ENCODE peak calls at places on chromosomes 16 and 17, in four cellular contexts. F is stimulated activated naive CD8-positive, alpha-beta T cell treated with anti-CD3 and anti-CD28 coated beads, Interleukin-15, amount 100 ng/mL, for 72 hours; W is NCI-H2081; P is kidney tubule cell. H is an unnamed sample.

GRCh38 chr17:72733619-72734282 is 358.7 kb downstream of the SLC39A11 start:
- DNase-seq in F (no peak), W (no peak), P (no peak), H (no peak)

GRCh38 chr17:34620458-34620857 is 41.1 kb downstream of the TMEM132E start:
- DNase-seq in F (no peak), W (no peak), P (no peak), H (no peak)

GRCh38 chr16:621526-622105 is 9.2 kb upstream of the WFIKKN1 start:
- DNase-seq in F (no peak), W (no peak), P (no peak), H (no peak)

GRCh38 chr16:24497405-24497804 is 42.0 kb upstream of the RBBP6 start:
- DNase-seq in F (no peak), W (no peak), P (no peak), H (peak)

GRCh38 chr17:21303441-21304065 is 19.0 kb downstream of the MAP2K3 start:
- DNase-seq in F (no peak), W (no peak), P (no peak), H (no peak)

GRCh38 chr17:50209472-50210248 is 8.2 kb upstream of the COL1A1 start:
- DNase-seq in F (no peak), W (no peak), P (peak), H (no peak)

GRCh38 chr16:11986521-11987057 is 10.1 kb downstream of the SNX29 start:
- DNase-seq in F (no peak), W (no peak), P (no peak), H (no peak)

GRCh38 chr17:15944720-15945492 is at the start of gene ADORA2B:
- DNase-seq in F (peak), W (peak), P (peak), H (peak)

GRCh38 chr17:40312893-40313659 is 4.1 kb downstream of the RARA start:
- DNase-seq in F (no peak), W (no peak), P (peak), H (no peak)

GRCh38 chr17:60939318-60939717 is 261.7 kb downstream of the BCAS3 start:
- DNase-seq in F (no peak), W (no peak), P (no peak), H (no peak)

GRCh38 chr17:12619444-12620199 is 46.1 kb upstream of the MYOCD start:
- DNase-seq in F (no peak), W (no peak), P (no peak), H (peak)

GRCh38 chr17:75407655-75408352 is 2.3 kb upstream of the GRB2 start:
- DNase-seq in F (no peak), W (no peak), P (no peak), H (no peak)

GRCh38 chr17:44024271-44024663 is 9.5 kb upstream of the TMEM101 start:
- DNase-seq in F (no peak), W (peak), P (no peak), H (no peak)

GRCh38 chr17:41013606-41014005 is 4.7 kb upstream of the KRTAP3-1 start:
- DNase-seq in F (no peak), W (no peak), P (peak), H (no peak)

GRCh38 chr16:8355714-8356113 is 234.6 kb downstream of the TMEM114 start:
- DNase-seq in F (no peak), W (peak), P (no peak), H (no peak)

GRCh38 chr16:30660424-30661251 is 2.4 kb downstream of the FBRS start:
- DNase-seq in F (peak), W (no peak), P (peak), H (no peak)

GRCh38 chr16:10728035-10728462 is 15.6 kb upstream of the NUBP1 start:
- DNase-seq in F (no peak), W (no peak), P (no peak), H (no peak)

GRCh38 chr16:87340198-87340597 is 23.0 kb upstream of the C16orf95 start:
- DNase-seq in F (no peak), W (no peak), P (no peak), H (no peak)

GRCh38 chr16:82133798-82134197 is 36.2 kb downstream of the MPHOSPH6 start:
- DNase-seq in F (peak), W (no peak), P (no peak), H (no peak)

GRCh38 chr17:10398352-10398751 is 23.4 kb downstream of the MYH8 start:
- DNase-seq in F (no peak), W (no peak), P (no peak), H (no peak)

GRCh38 chr16:50024207-50024606 is 818 bp upstream of the CNEP1R1 start:
- DNase-seq in F (no peak), W (no peak), P (no peak), H (no peak)

GRCh38 chr16:69921125-69921524 is 30.0 kb upstream of the CLEC18A start:
- DNase-seq in F (no peak), W (no peak), P (no peak), H (no peak)

GRCh38 chr16:66606000-66606751 is 1.7 kb downstream of the CMTM3 start:
- DNase-seq in F (peak), W (no peak), P (no peak), H (no peak)

GRCh38 chr17:59431606-59432005 is 100.2 kb downstream of the YPEL2 start:
- DNase-seq in F (no peak), W (no peak), P (peak), H (no peak)

GRCh38 chr17:37450090-37450489 is 39.6 kb upstream of the DUSP14 start:
- DNase-seq in F (no peak), W (no peak), P (peak), H (peak)

GRCh38 chr17:35743911-35744328 is 9.1 kb downstream of the GAS2L2 start:
- DNase-seq in F (no peak), W (no peak), P (peak), H (no peak)

GRCh38 chr17:7063518-7064094 is 16.4 kb downstream of the CLEC10A start:
- DNase-seq in F (no peak), W (no peak), P (no peak), H (no peak)

GRCh38 chr17:5364156-5364555 is 55.3 kb downstream of the NUP88 start:
- DNase-seq in F (no peak), W (no peak), P (peak), H (peak)

GRCh38 chr17:68516732-68517131 is 4.5 kb downstream of the PRKAR1A start:
- DNase-seq in F (no peak), W (no peak), P (no peak), H (no peak)

GRCh38 chr17:66255527-66255971 is 26.3 kb upstream of the APOH start:
- DNase-seq in F (peak), W (peak), P (no peak), H (no peak)

H was measured in foreskin keratinocyte.